ENCODE peak calls at places on chromosomes 7 and 10, in eight cellular contexts. One of them, this sample, is unnamed.

GRCh38 chr10:74194999-74195398 is 44.0 kb downstream of the ADK start:
- DNase-seq in CD8-positive, alpha-beta T cell: no peak
- DNase-seq in coronary artery: no peak
- DNase-seq in AG04450: no peak
- DNase-seq in substantia nigra: no peak
- DNase-seq in CD4-positive, alpha-beta T cell: no peak
- DNase-seq in tibial nerve: no peak
- DNase-seq in neuronal stem cell: no peak
- DNase-seq in this sample: no peak

GRCh38 chr7:115662120-115662519 is 368.4 kb downstream of the TFEC start:
- DNase-seq in CD8-positive, alpha-beta T cell: no peak
- DNase-seq in coronary artery: no peak
- DNase-seq in AG04450: no peak
- DNase-seq in substantia nigra: no peak
- DNase-seq in CD4-positive, alpha-beta T cell: no peak
- DNase-seq in tibial nerve: no peak
- DNase-seq in neuronal stem cell: no peak
- DNase-seq in this sample: no peak

GRCh38 chr7:154953006-154953684 is 49.8 kb downstream of the PAXIP1 start:
- DNase-seq in CD8-positive, alpha-beta T cell: peak; percentile 58
- DNase-seq in coronary artery: no peak
- DNase-seq in AG04450: no peak
- DNase-seq in substantia nigra: no peak
- DNase-seq in CD4-positive, alpha-beta T cell: peak; percentile 62
- DNase-seq in tibial nerve: peak; percentile 45
- DNase-seq in neuronal stem cell: peak; percentile 47
- DNase-seq in this sample: no peak

GRCh38 chr7:34277801-34278195 is 372.5 kb downstream of the BMPER start:
- DNase-seq in CD8-positive, alpha-beta T cell: no peak
- DNase-seq in coronary artery: no peak
- DNase-seq in AG04450: no peak
- DNase-seq in substantia nigra: no peak
- DNase-seq in CD4-positive, alpha-beta T cell: no peak
- DNase-seq in tibial nerve: no peak
- DNase-seq in neuronal stem cell: no peak
- DNase-seq in this sample: no peak

GRCh38 chr7:76515999-76516443 is 5.7 kb downstream of the UPK3B start:
- DNase-seq in CD8-positive, alpha-beta T cell: no peak
- DNase-seq in coronary artery: no peak
- DNase-seq in AG04450: no peak
- DNase-seq in substantia nigra: no peak
- DNase-seq in CD4-positive, alpha-beta T cell: no peak
- DNase-seq in tibial nerve: peak; percentile 66
- DNase-seq in neuronal stem cell: no peak
- DNase-seq in this sample: no peak

GRCh38 chr7:78226059-78226658 is 427.6 kb downstream of the PHTF2 start:
- DNase-seq in CD8-positive, alpha-beta T cell: no peak
- DNase-seq in coronary artery: no peak
- DNase-seq in AG04450: no peak
- DNase-seq in substantia nigra: peak; percentile 10
- DNase-seq in CD4-positive, alpha-beta T cell: no peak
- DNase-seq in tibial nerve: no peak
- DNase-seq in neuronal stem cell: peak; percentile 30
- DNase-seq in this sample: no peak

GRCh38 chr7:51129527-51130472 is 186.8 kb downstream of the COBL start:
- DNase-seq in CD8-positive, alpha-beta T cell: no peak
- DNase-seq in coronary artery: no peak
- DNase-seq in AG04450: no peak
- DNase-seq in substantia nigra: no peak
- DNase-seq in CD4-positive, alpha-beta T cell: no peak
- DNase-seq in tibial nerve: no peak
- DNase-seq in neuronal stem cell: no peak
- DNase-seq in this sample: no peak

GRCh38 chr7:44638611-44639557 is 32.5 kb downstream of the OGDH start:
- DNase-seq in CD8-positive, alpha-beta T cell: peak; percentile 79
- DNase-seq in coronary artery: peak; percentile 77
- DNase-seq in AG04450: no peak
- DNase-seq in substantia nigra: no peak
- DNase-seq in CD4-positive, alpha-beta T cell: peak; percentile 73
- DNase-seq in tibial nerve: peak; percentile 45
- DNase-seq in neuronal stem cell: no peak
- DNase-seq in this sample: no peak

GRCh38 chr10:133027480-133027879 is 60.2 kb upstream of the ADGRA1 start:
- DNase-seq in CD8-positive, alpha-beta T cell: no peak
- DNase-seq in coronary artery: no peak
- DNase-seq in AG04450: no peak
- DNase-seq in substantia nigra: no peak
- DNase-seq in CD4-positive, alpha-beta T cell: no peak
- DNase-seq in tibial nerve: no peak
- DNase-seq in neuronal stem cell: no peak
- DNase-seq in this sample: no peak

GRCh38 chr10:127278001-127278400 is 81.6 kb upstream of the INSYN2A start:
- DNase-seq in CD8-positive, alpha-beta T cell: no peak
- DNase-seq in coronary artery: no peak
- DNase-seq in AG04450: peak; percentile 7
- DNase-seq in substantia nigra: no peak
- DNase-seq in CD4-positive, alpha-beta T cell: no peak
- DNase-seq in tibial nerve: no peak
- DNase-seq in neuronal stem cell: no peak
- DNase-seq in this sample: no peak

GRCh38 chr10:103554488-103555320 is 61.2 kb downstream of the NEURL1 start:
- DNase-seq in CD8-positive, alpha-beta T cell: no peak
- DNase-seq in coronary artery: no peak
- DNase-seq in AG04450: peak; percentile 38
- DNase-seq in substantia nigra: no peak
- DNase-seq in CD4-positive, alpha-beta T cell: no peak
- DNase-seq in tibial nerve: no peak
- DNase-seq in neuronal stem cell: peak; percentile 48
- DNase-seq in this sample: no peak

GRCh38 chr10:80538481-80539185 is 931 bp downstream of the SH2D4B start:
- DNase-seq in CD8-positive, alpha-beta T cell: no peak
- DNase-seq in coronary artery: peak; percentile 68
- DNase-seq in AG04450: no peak
- DNase-seq in substantia nigra: no peak
- DNase-seq in CD4-positive, alpha-beta T cell: no peak
- DNase-seq in tibial nerve: no peak
- DNase-seq in neuronal stem cell: no peak
- DNase-seq in this sample: no peak

GRCh38 chr7:78777844-78778243 is 675.6 kb downstream of the MAGI2 start:
- DNase-seq in CD8-positive, alpha-beta T cell: no peak
- DNase-seq in coronary artery: no peak
- DNase-seq in AG04450: no peak
- DNase-seq in substantia nigra: no peak
- DNase-seq in CD4-positive, alpha-beta T cell: no peak
- DNase-seq in tibial nerve: no peak
- DNase-seq in neuronal stem cell: no peak
- DNase-seq in this sample: no peak

GRCh38 chr10:88800152-88801125 is 2.1 kb upstream of the LIPM start:
- DNase-seq in CD8-positive, alpha-beta T cell: no peak
- DNase-seq in coronary artery: no peak
- DNase-seq in AG04450: peak; percentile 18
- DNase-seq in substantia nigra: no peak
- DNase-seq in CD4-positive, alpha-beta T cell: no peak
- DNase-seq in tibial nerve: no peak
- DNase-seq in neuronal stem cell: no peak
- DNase-seq in this sample: no peak

GRCh38 chr10:80137031-80137712 is 4.6 kb downstream of the PLAC9 start:
- DNase-seq in CD8-positive, alpha-beta T cell: no peak
- DNase-seq in coronary artery: no peak
- DNase-seq in AG04450: peak; percentile 41
- DNase-seq in substantia nigra: no peak
- DNase-seq in CD4-positive, alpha-beta T cell: no peak
- DNase-seq in tibial nerve: peak; percentile 63
- DNase-seq in neuronal stem cell: no peak
- DNase-seq in this sample: no peak

DNA sequence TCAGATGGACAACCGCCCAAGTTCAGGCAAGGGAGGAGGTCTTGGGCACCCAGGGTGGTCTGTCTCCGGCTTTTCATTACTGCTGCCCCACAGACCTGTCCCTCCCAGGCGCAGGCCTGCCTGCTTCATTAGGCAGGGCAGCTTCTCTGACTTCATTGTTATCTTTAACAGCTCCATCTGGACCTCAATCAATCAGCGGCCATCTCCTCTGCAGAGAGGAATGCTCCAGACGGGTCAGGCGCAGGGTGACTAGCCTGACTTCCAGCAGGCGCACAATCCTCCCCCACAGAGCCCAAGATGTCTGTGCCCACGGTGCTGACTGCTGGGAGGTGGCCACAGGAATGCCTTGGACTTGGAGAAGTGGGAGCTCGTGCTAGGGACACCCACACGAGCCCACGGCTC is 20.4 kb downstream of the HSPA12A start:
- DNase-seq in CD8-positive, alpha-beta T cell: no peak
- DNase-seq in coronary artery: no peak
- DNase-seq in AG04450: no peak
- DNase-seq in substantia nigra: no peak
- DNase-seq in CD4-positive, alpha-beta T cell: no peak
- DNase-seq in tibial nerve: no peak
- DNase-seq in neuronal stem cell: no peak
- DNase-seq in this sample: no peak
- H3K27ac ChIP-seq in CD8-positive, alpha-beta T cell: no peak overlapping the region
- H3K27ac ChIP-seq in coronary artery: no peak overlapping the region
- H3K27ac ChIP-seq in AG04450: peak overlapping the region; percentile 68
- H3K27ac ChIP-seq in substantia nigra: no peak overlapping the region
- H3K27ac ChIP-seq in CD4-positive, alpha-beta T cell: no peak overlapping the region
- H3K27ac ChIP-seq in tibial nerve: peak overlapping the region; percentile 76
- H3K27ac ChIP-seq in neuronal stem cell: no peak overlapping the region
- H3K27ac ChIP-seq in this sample: no peak overlapping the region

DNA sequence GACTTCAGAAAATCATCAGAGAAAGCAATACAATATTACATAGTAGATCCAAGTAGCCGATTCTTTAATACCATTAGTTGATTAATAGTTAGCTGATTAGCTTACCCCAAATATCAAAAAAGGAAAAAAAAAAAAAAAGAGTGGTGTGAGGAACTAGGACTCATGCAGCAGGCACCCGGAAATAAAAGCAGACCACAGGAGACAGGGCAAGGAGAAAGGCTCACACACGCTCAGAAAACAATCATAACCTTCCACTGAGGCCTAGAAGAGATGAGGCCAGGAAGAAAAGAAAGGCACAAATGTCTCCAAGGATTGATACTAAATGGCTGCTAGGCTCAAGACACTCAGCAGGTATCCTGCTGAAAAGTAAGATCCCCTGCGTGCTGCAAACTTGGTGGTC is 25.9 kb downstream of the TRDMT1 start:
- DNase-seq in CD8-positive, alpha-beta T cell: no peak
- DNase-seq in coronary artery: no peak
- DNase-seq in AG04450: no peak
- DNase-seq in substantia nigra: no peak
- DNase-seq in CD4-positive, alpha-beta T cell: no peak
- DNase-seq in tibial nerve: no peak
- DNase-seq in neuronal stem cell: no peak
- DNase-seq in this sample: no peak
- H3K27ac ChIP-seq in CD8-positive, alpha-beta T cell: no peak overlapping the region
- H3K27ac ChIP-seq in coronary artery: no peak overlapping the region
- H3K27ac ChIP-seq in AG04450: no peak overlapping the region
- H3K27ac ChIP-seq in substantia nigra: no peak overlapping the region
- H3K27ac ChIP-seq in CD4-positive, alpha-beta T cell: no peak overlapping the region
- H3K27ac ChIP-seq in tibial nerve: peak overlapping the region; percentile 75
- H3K27ac ChIP-seq in neuronal stem cell: no peak overlapping the region
- H3K27ac ChIP-seq in this sample: no peak overlapping the region

GRCh38 chr7:141649137-141649864 is 52.7 kb downstream of the DENND11 start:
- DNase-seq in CD8-positive, alpha-beta T cell: no peak
- DNase-seq in coronary artery: no peak
- DNase-seq in AG04450: no peak
- DNase-seq in substantia nigra: no peak
- DNase-seq in CD4-positive, alpha-beta T cell: no peak
- DNase-seq in tibial nerve: no peak
- DNase-seq in neuronal stem cell: no peak
- DNase-seq in this sample: no peak
- H3K27ac ChIP-seq in CD8-positive, alpha-beta T cell: no peak overlapping the region
- H3K27ac ChIP-seq in coronary artery: peak overlapping the region; percentile 34
- H3K27ac ChIP-seq in AG04450: no peak overlapping the region
- H3K27ac ChIP-seq in substantia nigra: no peak overlapping the region
- H3K27ac ChIP-seq in CD4-positive, alpha-beta T cell: no peak overlapping the region
- H3K27ac ChIP-seq in tibial nerve: peak overlapping the region; percentile 31
- H3K27ac ChIP-seq in neuronal stem cell: no peak overlapping the region
- H3K27ac ChIP-seq in this sample: no peak overlapping the region

GRCh38 chr7:30880090-30880704 is 31.5 kb upstream of the AQP1 start:
- DNase-seq in CD8-positive, alpha-beta T cell: no peak
- DNase-seq in coronary artery: no peak
- DNase-seq in AG04450: no peak
- DNase-seq in substantia nigra: no peak
- DNase-seq in CD4-positive, alpha-beta T cell: no peak
- DNase-seq in tibial nerve: no peak
- DNase-seq in neuronal stem cell: no peak
- DNase-seq in this sample: no peak
- H3K27ac ChIP-seq in CD8-positive, alpha-beta T cell: no peak overlapping the region
- H3K27ac ChIP-seq in coronary artery: no peak overlapping the region
- H3K27ac ChIP-seq in AG04450: no peak overlapping the region
- H3K27ac ChIP-seq in substantia nigra: no peak overlapping the region
- H3K27ac ChIP-seq in CD4-positive, alpha-beta T cell: no peak overlapping the region
- H3K27ac ChIP-seq in tibial nerve: no peak overlapping the region
- H3K27ac ChIP-seq in neuronal stem cell: no peak overlapping the region
- H3K27ac ChIP-seq in this sample: no peak overlapping the region

DNA sequence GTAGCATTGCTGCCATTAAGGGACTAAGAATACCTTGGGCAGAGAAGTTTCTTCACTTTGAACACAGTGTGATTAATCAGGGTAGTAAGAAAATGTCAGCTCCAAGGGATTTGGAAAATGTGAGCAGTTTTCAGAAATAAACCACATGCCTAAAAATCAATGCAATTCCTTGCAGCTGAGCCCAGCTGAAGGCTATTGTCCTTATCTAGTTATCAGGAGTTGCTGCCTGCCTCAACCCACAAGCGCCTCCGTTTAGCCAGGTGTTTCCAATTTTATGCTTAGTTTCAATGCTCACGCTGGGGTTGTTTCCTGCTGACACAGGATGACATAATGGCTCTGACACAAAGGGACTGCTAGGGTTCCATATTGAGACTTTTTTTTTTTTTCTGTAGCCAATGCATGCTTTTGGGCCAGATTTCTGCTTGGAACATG is 132.3 kb upstream of the ANK3 start:
- DNase-seq in CD8-positive, alpha-beta T cell: no peak
- DNase-seq in coronary artery: no peak
- DNase-seq in AG04450: no peak
- DNase-seq in substantia nigra: no peak
- DNase-seq in CD4-positive, alpha-beta T cell: no peak
- DNase-seq in tibial nerve: no peak
- DNase-seq in neuronal stem cell: no peak
- DNase-seq in this sample: no peak
- H3K27ac ChIP-seq in CD8-positive, alpha-beta T cell: no peak overlapping the region
- H3K27ac ChIP-seq in coronary artery: no peak overlapping the region
- H3K27ac ChIP-seq in AG04450: no peak overlapping the region
- H3K27ac ChIP-seq in substantia nigra: peak overlapping the region; percentile 51
- H3K27ac ChIP-seq in CD4-positive, alpha-beta T cell: no peak overlapping the region
- H3K27ac ChIP-seq in tibial nerve: peak overlapping the region; percentile 44
- H3K27ac ChIP-seq in neuronal stem cell: no peak overlapping the region
- H3K27ac ChIP-seq in this sample: peak overlapping the region; percentile 14

DNA sequence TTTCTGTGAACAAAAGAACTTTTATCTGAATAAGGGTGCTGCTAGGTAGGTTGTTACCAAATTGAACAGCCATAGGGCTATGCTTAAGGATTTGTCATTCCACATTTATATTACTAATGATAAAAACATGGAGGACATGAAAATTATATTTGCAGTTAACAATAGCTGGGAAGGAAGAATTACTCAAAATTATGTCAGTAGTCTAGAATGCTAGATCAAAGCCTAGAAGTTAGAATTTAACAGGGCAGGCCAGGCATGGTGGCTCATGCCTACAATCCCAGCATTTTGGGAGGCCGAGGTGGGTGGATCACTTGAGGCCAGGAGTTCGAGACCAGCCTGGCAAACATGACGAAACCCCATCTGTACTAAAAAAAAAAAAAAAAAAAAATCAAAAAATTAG is 9.4 kb downstream of the STK17A start:
- DNase-seq in CD8-positive, alpha-beta T cell: no peak
- DNase-seq in coronary artery: no peak
- DNase-seq in AG04450: no peak
- DNase-seq in substantia nigra: no peak
- DNase-seq in CD4-positive, alpha-beta T cell: no peak
- DNase-seq in tibial nerve: no peak
- DNase-seq in neuronal stem cell: no peak
- DNase-seq in this sample: no peak
- H3K27ac ChIP-seq in CD8-positive, alpha-beta T cell: no peak overlapping the region
- H3K27ac ChIP-seq in coronary artery: no peak overlapping the region
- H3K27ac ChIP-seq in AG04450: no peak overlapping the region
- H3K27ac ChIP-seq in substantia nigra: no peak overlapping the region
- H3K27ac ChIP-seq in CD4-positive, alpha-beta T cell: peak overlapping the region; percentile 43
- H3K27ac ChIP-seq in tibial nerve: no peak overlapping the region
- H3K27ac ChIP-seq in neuronal stem cell: no peak overlapping the region
- H3K27ac ChIP-seq in this sample: peak overlapping the region; percentile 83

This sample was measured in epithelial cell of prostate.